ENCODE peak calls at places on chromosomes 3 and 15, in six cellular contexts. L is neuronal stem cell, J is HepG2, V is H1, X is mammary epithelial cell, F is PC-3. S is an unnamed sample.

GRCh38 chr3:12370758-12371157 is 81.9 kb downstream of the PPARG start:
- DNase-seq in L (no peak), J (peak), V (no peak), X (no peak), F (peak), S (peak)

GRCh38 chr15:85296615-85297402 is 83.6 kb upstream of the AKAP13 start:
- DNase-seq in L (peak), J (peak), V (peak), X (peak), F (peak), S (peak)

GRCh38 chr3:191262650-191263049 is 63.6 kb downstream of the OSTN start:
- DNase-seq in L (no peak), J (no peak), V (no peak), X (no peak), F (no peak), S (no peak)

GRCh38 chr15:80480909-80481308 is 76.7 kb downstream of the ARNT2 start:
- DNase-seq in L (no peak), J (no peak), V (no peak), X (peak), F (peak), S (peak)

GRCh38 chr15:58598829-58599210 is 150.7 kb downstream of the ADAM10 start:
- DNase-seq in L (no peak), J (no peak), V (no peak), X (no peak), F (no peak), S (no peak)

GRCh38 chr3:194197981-194198695 is 62.2 kb downstream of the HES1 start:
- DNase-seq in L (no peak), J (no peak), V (no peak), X (no peak), F (no peak), S (no peak)

GRCh38 chr3:82791241-82791640 is 1029.8 kb upstream of the GBE1 start:
- DNase-seq in L (no peak), J (no peak), V (no peak), X (no peak), F (no peak), S (no peak)

GRCh38 chr15:70250208-70251201 is 152.8 kb upstream of the TLE3 start:
- DNase-seq in L (no peak), J (no peak), V (no peak), X (no peak), F (no peak), S (no peak)

GRCh38 chr3:66502267-66502874 is 1.5 kb upstream of the LRIG1 start:
- DNase-seq in L (no peak), J (no peak), V (no peak), X (no peak), F (no peak), S (no peak)

GRCh38 chr15:96346409-96346808 is 15.9 kb downstream of the NR2F2 start:
- DNase-seq in L (no peak), J (no peak), V (no peak), X (no peak), F (no peak), S (no peak)
- H3K9ac ChIP-seq in L (no peak), J (no peak), V (no peak), X (no peak), F (no peak), S (peak)

GRCh38 chr3:59518268-59518667 is 468.4 kb upstream of the CFAP20DC start:
- DNase-seq in L (no peak), J (no peak), V (no peak), X (no peak), F (no peak), S (no peak)

GRCh38 chr3:59513570-59513969 is 463.7 kb upstream of the CFAP20DC start:
- DNase-seq in L (no peak), J (no peak), V (no peak), X (no peak), F (peak), S (no peak)

GRCh38 chr3:59517448-59517847 is 467.6 kb upstream of the CFAP20DC start:
- DNase-seq in L (no peak), J (no peak), V (no peak), X (no peak), F (no peak), S (no peak)

GRCh38 chr3:59514865-59515482 is 465.1 kb upstream of the CFAP20DC start:
- DNase-seq in L (no peak), J (no peak), V (no peak), X (no peak), F (no peak), S (no peak)

DNA sequence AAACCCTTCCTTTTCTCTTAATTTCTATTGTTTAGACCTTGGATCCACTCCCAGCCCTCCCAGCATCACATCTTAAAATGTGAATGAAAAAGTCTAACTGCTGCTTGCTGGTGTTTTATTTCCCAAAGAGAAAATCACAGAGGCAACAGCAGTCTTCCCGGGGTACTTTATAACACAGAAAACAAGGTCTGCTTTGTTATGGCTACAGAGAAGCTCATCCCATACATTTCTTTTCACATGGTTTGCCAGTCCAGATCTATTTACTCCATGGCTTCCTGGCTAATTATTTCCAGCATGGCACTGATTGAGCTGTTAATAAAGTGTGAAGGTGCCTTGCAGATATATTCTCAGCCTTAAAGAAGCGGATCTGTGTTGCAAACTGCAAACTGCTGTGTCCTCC is 466.1 kb upstream of the CFAP20DC start:
- DNase-seq in L (no peak), J (no peak), V (no peak), X (no peak), F (no peak), S (no peak)
- H2AFZ ChIP-seq in L (peak), J (no peak), V (peak), X (peak), F (no peak), S (no peak)

DNA sequence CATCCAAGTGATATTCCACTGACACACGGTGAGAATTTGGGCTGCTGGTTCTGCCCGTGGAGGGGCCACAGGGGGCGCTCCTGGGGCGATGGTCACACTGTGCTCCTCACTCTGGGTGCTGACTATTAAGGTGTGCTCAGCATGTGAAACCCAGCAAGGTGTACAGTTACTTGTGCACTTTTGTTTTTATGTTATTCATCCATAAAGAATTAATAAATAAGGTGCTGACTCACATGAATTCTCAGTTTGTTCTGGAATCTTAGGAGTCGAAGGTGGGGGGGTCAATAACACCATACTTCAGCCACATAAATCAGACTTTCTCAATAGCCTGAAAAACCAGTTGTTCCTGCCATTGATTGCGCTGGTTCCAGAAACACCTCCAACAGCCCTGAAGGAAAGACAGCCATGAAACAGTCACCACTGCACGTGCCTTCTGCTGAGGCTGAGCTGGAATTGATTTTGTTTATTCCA is 53.5 kb upstream of the SPATA12 start:
- DNase-seq in L (no peak), J (no peak), V (peak), X (peak), F (peak), S (peak)
- H3K9ac ChIP-seq in L (no peak), J (no peak), V (no peak), X (no peak), F (peak), S (peak)

DNA sequence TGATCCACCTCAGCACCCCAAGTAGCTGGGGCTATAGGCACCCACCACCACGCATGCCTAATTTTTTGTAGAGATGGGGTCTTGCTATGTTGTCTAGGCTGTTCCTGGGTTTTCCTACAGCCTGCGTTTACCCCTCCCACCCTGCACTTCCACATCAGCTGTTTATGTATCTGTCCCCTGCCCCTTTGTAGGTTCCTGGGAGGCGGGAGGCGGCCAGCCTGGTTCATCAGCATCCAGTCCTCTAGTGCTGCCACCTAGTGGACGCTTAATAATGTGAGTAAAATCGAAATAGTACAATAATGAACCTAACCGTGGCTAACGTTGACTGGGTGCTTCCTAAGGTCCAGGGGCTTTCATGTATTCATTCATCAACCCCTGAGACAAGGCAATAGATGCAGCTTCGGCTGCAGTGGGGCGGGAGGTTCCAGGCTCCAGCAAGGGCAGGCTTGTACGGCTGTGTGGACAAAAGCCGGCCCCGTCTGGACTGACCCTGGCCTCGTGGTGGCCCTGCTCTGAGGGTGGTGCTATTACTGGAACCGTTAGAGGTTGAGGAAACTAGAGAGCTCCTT is 1.2 kb upstream of the LCTL start:
- DNase-seq in L (peak), J (peak), V (peak), X (peak), F (peak), S (peak)
- H2AFZ ChIP-seq in L (peak), J (peak), V (peak), X (peak), F (peak), S (peak)

DNA sequence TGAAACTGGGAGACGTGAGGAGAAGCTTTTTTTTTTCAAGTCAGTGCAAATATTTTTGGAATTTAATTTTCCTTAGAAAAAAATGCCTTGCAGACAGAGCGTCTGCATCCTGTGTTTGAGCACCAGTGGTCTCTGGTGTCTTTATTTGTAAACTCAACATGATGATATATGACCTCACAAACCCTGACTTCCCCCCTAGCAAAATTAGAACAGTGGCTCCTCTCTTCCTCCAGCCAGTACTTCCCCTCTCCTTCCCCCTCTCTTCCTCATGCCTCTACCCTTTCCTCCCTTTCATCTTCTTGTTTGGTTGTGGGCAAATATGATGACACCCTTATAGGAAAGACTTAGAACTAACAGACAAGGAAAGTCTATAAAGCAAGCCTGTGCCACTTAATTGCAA is 48.2 kb upstream of the PCSK6 start:
- DNase-seq in L (no peak), J (peak), V (no peak), X (no peak), F (no peak), S (no peak)
- H3K9ac ChIP-seq in L (no peak), J (peak), V (no peak), X (no peak), F (no peak), S (no peak)

S was measured in GM23248.